ENCODE peak calls at places on chromosomes 12 and 14, in six cellular contexts. M, Q, T, Y, B and U are unnamed samples.

GRCh38 chr12:111597731-111598636 is 1.1 kb downstream of the ATXN2 start:
- DNase-seq in M (no peak), Q (peak), T (no peak), Y (peak), B (peak), U (peak)

GRCh38 chr12:112948806-112949205 is 10.5 kb downstream of the OAS3 start:
- DNase-seq in M (no peak), Q (no peak), T (no peak), Y (no peak), B (no peak), U (no peak)

GRCh38 chr12:75665216-75665615 is 153.8 kb upstream of the KRR1 start:
- DNase-seq in M (no peak), Q (no peak), T (no peak), Y (no peak), B (no peak), U (no peak)

GRCh38 chr12:124618291-124618902 is 51.0 kb upstream of the NCOR2 start:
- DNase-seq in M (no peak), Q (no peak), T (no peak), Y (no peak), B (no peak), U (no peak)

GRCh38 chr14:101889898-101890297 is 74.5 kb upstream of the DYNC1H1 start:
- DNase-seq in M (no peak), Q (no peak), T (no peak), Y (no peak), B (no peak), U (no peak)

GRCh38 chr12:51868821-51869489 is 18.9 kb upstream of the ANKRD33 start:
- DNase-seq in M (no peak), Q (no peak), T (no peak), Y (no peak), B (no peak), U (no peak)

GRCh38 chr12:122988612-122989442 is 8.3 kb downstream of the ARL6IP4 start:
- DNase-seq in M (no peak), Q (no peak), T (no peak), Y (no peak), B (no peak), U (no peak)

GRCh38 chr12:879641-880040 is 69.9 kb downstream of the RAD52 start:
- DNase-seq in M (no peak), Q (no peak), T (no peak), Y (no peak), B (no peak), U (no peak)

GRCh38 chr12:63844391-63845341 is at the start of gene SRGAP1:
- DNase-seq in M (no peak), Q (peak), T (peak), Y (no peak), B (no peak), U (no peak)

GRCh38 chr12:113088971-113089756 is 32.6 kb downstream of the DTX1 start:
- DNase-seq in M (no peak), Q (no peak), T (no peak), Y (peak), B (peak), U (peak)

GRCh38 chr12:132348176-132348575 is 18.8 kb upstream of the GALNT9 start:
- DNase-seq in M (no peak), Q (no peak), T (no peak), Y (no peak), B (no peak), U (no peak)

GRCh38 chr12:98064501-98064900 is 450.9 kb upstream of the TMPO start:
- DNase-seq in M (no peak), Q (no peak), T (no peak), Y (no peak), B (no peak), U (no peak)

GRCh38 chr14:91911474-91912032 is 35.9 kb downstream of the FBLN5 start:
- DNase-seq in M (no peak), Q (no peak), T (no peak), Y (peak), B (peak), U (peak)

GRCh38 chr12:5511644-5512584 is 80.0 kb downstream of the NTF3 start:
- DNase-seq in M (no peak), Q (no peak), T (no peak), Y (no peak), B (no peak), U (no peak)

GRCh38 chr14:68376067-68376810 is 416.6 kb downstream of the ZFP36L1 start:
- DNase-seq in M (no peak), Q (no peak), T (no peak), Y (no peak), B (no peak), U (no peak)

GRCh38 chr12:89347325-89347829 is 4.9 kb downstream of the DUSP6 start:
- DNase-seq in M (no peak), Q (no peak), T (no peak), Y (no peak), B (no peak), U (no peak)

GRCh38 chr12:69240625-69240984 is 1.2 kb downstream of the CPSF6 start:
- DNase-seq in M (no peak), Q (no peak), T (no peak), Y (peak), B (peak), U (peak)

GRCh38 chr12:114399664-114400211 is 6.2 kb downstream of the TBX5 start:
- DNase-seq in M (no peak), Q (no peak), T (no peak), Y (no peak), B (no peak), U (no peak)

GRCh38 chr12:53739285-53740129 is 12.3 kb upstream of the CALCOCO1 start:
- DNase-seq in M (no peak), Q (no peak), T (no peak), Y (no peak), B (no peak), U (no peak)

GRCh38 chr14:80419339-80419738 is 208.0 kb upstream of the DIO2 start:
- DNase-seq in M (no peak), Q (no peak), T (no peak), Y (no peak), B (no peak), U (no peak)

GRCh38 chr12:91219511-91219910 is 36.9 kb upstream of the DCN start:
- DNase-seq in M (no peak), Q (no peak), T (no peak), Y (no peak), B (no peak), U (no peak)

GRCh38 chr14:78319826-78320635 is 149.9 kb downstream of the NRXN3 start:
- DNase-seq in M (no peak), Q (no peak), T (no peak), Y (no peak), B (no peak), U (no peak)